ENCODE peak calls at places on chromosome 13, in six cellular contexts. R is occipital lobe, C is BJ, G is CMK, N is GM12892, B is A172. I is an unnamed sample.

GRCh38 chr13:99465454-99465853 is 35.8 kb upstream of the TM9SF2 start:
- DNase-seq in G (no peak), C (no peak), R (no peak), B (no peak), N (no peak), I (no peak)

GRCh38 chr13:48532146-48532472 is 771 bp downstream of the RCBTB2 start:
- DNase-seq in N (no peak), C (peak; percentile 7), R (no peak), G (no peak), B (no peak), I (no peak)

GRCh38 chr13:51645154-51645650 is 60.9 kb downstream of the WDFY2 start:
- DNase-seq in B (peak; percentile 24), N (no peak), C (peak; percentile 46), G (no peak), R (no peak), I (no peak)

GRCh38 chr13:95676100-95676774 is 702 bp upstream of the DNAJC3 start:
- DNase-seq in G (no peak), B (peak; percentile 52), N (no peak), C (no peak), R (no peak), I (no peak)

GRCh38 chr13:111567637-111568036 is 247.2 kb downstream of the TEX29 start:
- DNase-seq in C (no peak), R (no peak), B (no peak), N (no peak), G (no peak), I (no peak)

GRCh38 chr13:81106348-81106747 is 765.4 kb upstream of the SPRY2 start:
- DNase-seq in R (no peak), B (no peak), C (no peak), G (no peak), N (no peak), I (no peak)

GRCh38 chr13:99261040-99261439 is 2.9 kb upstream of the GPR18 start:
- DNase-seq in N (no peak), C (no peak), G (no peak), B (no peak), R (no peak), I (no peak)

GRCh38 chr13:87403748-87404432 is 267.3 kb upstream of the SLITRK5 start:
- DNase-seq in N (no peak), C (no peak), R (no peak), G (no peak), B (no peak), I (no peak)

GRCh38 chr13:94020833-94021232 is 458.6 kb downstream of the DCT start:
- DNase-seq in N (no peak), B (peak; percentile 60), G (no peak), C (no peak), R (no peak), I (no peak)

GRCh38 chr13:41565221-41565620 is 107.9 kb downstream of the RGCC start:
- DNase-seq in R (peak; percentile 24), B (peak; percentile 66), C (no peak), G (no peak), N (no peak), I (no peak)

GRCh38 chr13:103952183-103952582 is 886.0 kb upstream of the SLC10A2 start:
- DNase-seq in B (no peak), G (no peak), N (no peak), R (no peak), C (no peak), I (no peak)

GRCh38 chr13:40275636-40276035 is 390.8 kb downstream of the FOXO1 start:
- DNase-seq in N (no peak), R (no peak), G (no peak), B (peak; percentile 48), C (peak; percentile 11), I (no peak)

GRCh38 chr13:66210677-66211076 is 1019.5 kb downstream of the PCDH9 start:
- DNase-seq in R (no peak), N (no peak), B (peak; percentile 77), C (peak; percentile 71), G (no peak), I (no peak)

GRCh38 chr13:90365130-90365529 is 982.4 kb upstream of the MIR17HG start:
- DNase-seq in B (no peak), C (no peak), R (no peak), N (no peak), G (no peak), I (no peak)

GRCh38 chr13:25819856-25820530 is 231.8 kb downstream of the SHISA2 start:
- DNase-seq in G (no peak), C (no peak), B (no peak), R (no peak), N (no peak), I (no peak)

GRCh38 chr13:98352226-98352625 is 175.2 kb upstream of the RNF113B start:
- DNase-seq in G (no peak), N (no peak), R (no peak), B (no peak), C (no peak), I (no peak)

GRCh38 chr13:75050419-75051066 is 431.4 kb downstream of the TBC1D4 start:
- DNase-seq in C (peak; percentile 15), B (peak; percentile 27), N (no peak), G (no peak), R (no peak), I (no peak)

GRCh38 chr13:47549219-47549752 is 451.8 kb downstream of the SUCLA2 start:
- DNase-seq in G (no peak), R (no peak), B (no peak), C (no peak), N (no peak), I (no peak)

GRCh38 chr13:81048026-81048461 is 707.1 kb upstream of the SPRY2 start:
- DNase-seq in G (no peak), B (peak; percentile 4), R (peak; percentile 7), N (no peak), C (no peak), I (no peak)

GRCh38 chr13:34506796-34507195 is 435.3 kb upstream of the NBEA start:
- DNase-seq in B (no peak), N (no peak), G (no peak), R (no peak), C (no peak), I (no peak)

GRCh38 chr13:42001580-42001979 is 40.7 kb upstream of the VWA8 start:
- DNase-seq in C (peak; percentile 62), R (no peak), G (no peak), N (no peak), B (peak; percentile 19), I (no peak)

GRCh38 chr13:112901951-112902651 is 66.9 kb upstream of the MCF2L start:
- DNase-seq in B (no peak), G (no peak), C (no peak), R (no peak), N (no peak), I (no peak)

GRCh38 chr13:44271031-44271433 is 102.6 kb upstream of the SERP2 start:
- DNase-seq in N (no peak), B (peak; percentile 61), C (no peak), G (no peak), R (no peak), I (no peak)

GRCh38 chr13:36736119-36736726 is 62.4 kb downstream of the SERTM1 start:
- DNase-seq in N (peak; percentile 2), B (peak; percentile 38), G (peak; percentile 2), R (no peak), C (no peak), I (no peak)

GRCh38 chr13:76641056-76641455 is 245.1 kb downstream of the KCTD12 start:
- DNase-seq in R (no peak), B (no peak), N (no peak), C (no peak), G (no peak), I (no peak)

GRCh38 chr13:19982447-19983043 is 24.0 kb downstream of the ZMYM2 start:
- DNase-seq in C (no peak), R (no peak), G (no peak), B (no peak), N (no peak), I (no peak)

GRCh38 chr13:99218969-99219368 is 18.3 kb downstream of the UBAC2 start:
- DNase-seq in R (no peak), N (no peak), B (no peak), G (no peak), C (no peak), I (no peak)